ENCODE peak calls at places on chromosomes 2 and 18, in four cellular contexts. P is GM19239, Y is psoas muscle, L is tibial artery. V is an unnamed sample.

GRCh38 chr2:184814428-184814827 is 216.1 kb downstream of the ZNF804A start:
- DNase-seq in P (no peak), Y (no peak), L (no peak), V (no peak)

GRCh38 chr2:85273732-85274731 is 53.8 kb downstream of the TGOLN2 start:
- DNase-seq in P (no peak), Y (peak; percentile 65), L (no peak), V (peak; percentile 77)

GRCh38 chr2:10832228-10832936 is 19.8 kb upstream of the PDIA6 start:
- DNase-seq in P (peak; percentile 82), Y (peak; percentile 89), L (peak; percentile 64), V (peak; percentile 81)

GRCh38 chr2:219526320-219527075 is 12.2 kb downstream of the ASIC4 start:
- DNase-seq in P (no peak), Y (no peak), L (no peak), V (no peak)

GRCh38 chr2:241036397-241036963 is 38.1 kb downstream of the SNED1 start:
- DNase-seq in P (peak; percentile 95), Y (no peak), L (no peak), V (no peak)

GRCh38 chr18:48859311-48860275 is 91.2 kb downstream of the SMAD7 start:
- DNase-seq in P (no peak), Y (no peak), L (no peak), V (no peak)

GRCh38 chr2:207078186-207078798 is 87.5 kb downstream of the KLF7 start:
- DNase-seq in P (no peak), Y (no peak), L (no peak), V (no peak)

GRCh38 chr2:119407430-119408220 is 24.0 kb upstream of the TMEM37 start:
- DNase-seq in P (peak; percentile 48), Y (no peak), L (no peak), V (peak; percentile 79)

GRCh38 chr2:239203443-239204142 is 197.2 kb downstream of the HDAC4 start:
- DNase-seq in P (no peak), Y (no peak), L (no peak), V (no peak)

GRCh38 chr2:170969030-170969429 is 40.0 kb downstream of the GORASP2 start:
- DNase-seq in P (no peak), Y (no peak), L (no peak), V (no peak)

GRCh38 chr2:71496156-71496770 is 42.9 kb downstream of the DYSF start:
- DNase-seq in P (no peak), Y (no peak), L (no peak), V (no peak)

GRCh38 chr2:187171318-187171717 is 276.7 kb downstream of the CALCRL start:
- DNase-seq in P (no peak), Y (no peak), L (no peak), V (no peak)

GRCh38 chr18:22858121-22858520 is 75.0 kb upstream of the RBBP8 start:
- DNase-seq in P (no peak), Y (no peak), L (no peak), V (no peak)

GRCh38 chr2:129318581-129319421 is 660.7 kb upstream of the RAB6C start:
- DNase-seq in P (no peak), Y (no peak), L (no peak), V (no peak)

GRCh38 chr2:39422700-39423099 is 14.4 kb downstream of the MAP4K3 start:
- DNase-seq in P (no peak), Y (no peak), L (no peak), V (no peak)

GRCh38 chr2:44560352-44560751 is 198.6 kb downstream of the CAMKMT start:
- DNase-seq in P (no peak), Y (no peak), L (no peak), V (no peak)

GRCh38 chr2:163664610-163665009 is 71.2 kb downstream of the FIGN start:
- DNase-seq in P (no peak), Y (no peak), L (no peak), V (peak; percentile 80)

GRCh38 chr2:23617167-23617787 is 232.3 kb downstream of the KLHL29 start:
- DNase-seq in P (no peak), Y (peak; percentile 80), L (peak; percentile 73), V (peak; percentile 77)

GRCh38 chr18:67400502-67401117 is 115.9 kb downstream of the DSEL start:
- DNase-seq in P (no peak), Y (no peak), L (no peak), V (peak; percentile 65)

GRCh38 chr2:20190862-20191713 is 33.8 kb downstream of the SDC1 start:
- DNase-seq in P (no peak), Y (no peak), L (no peak), V (peak; percentile 42)

GRCh38 chr2:72921088-72921851 is 4.0 kb downstream of the EMX1 start:
- DNase-seq in P (no peak), Y (no peak), L (no peak), V (no peak)

GRCh38 chr2:29420484-29420883 is 305.3 kb downstream of the CLIP4 start:
- DNase-seq in P (no peak), Y (no peak), L (no peak), V (no peak)

GRCh38 chr2:222751821-222752719 is 80.6 kb downstream of the MOGAT1 start:
- DNase-seq in P (no peak), Y (no peak), L (no peak), V (no peak)

GRCh38 chr2:233331536-233331935 is 22.8 kb upstream of the DGKD start:
- DNase-seq in P (peak; percentile 62), Y (peak; percentile 62), L (peak; percentile 78), V (no peak)

GRCh38 chr2:178506524-178506923 is 26.3 kb downstream of the PLEKHA3 start:
- DNase-seq in P (no peak), Y (no peak), L (no peak), V (no peak)

GRCh38 chr18:42736074-42736473 is 379.4 kb downstream of the RIT2 start:
- DNase-seq in P (no peak), Y (no peak), L (no peak), V (no peak)

GRCh38 chr18:35459997-35460396 is 37.8 kb downstream of the INO80C start:
- DNase-seq in P (no peak), Y (no peak), L (no peak), V (no peak)

GRCh38 chr18:80249217-80250093 is 2.1 kb upstream of the PARD6G start:
- DNase-seq in P (no peak), Y (no peak), L (no peak), V (no peak)